ENCODE peak calls at places on chromosomes 13 and 19, in nine cellular contexts. E, U, B, Y, J, H, O, K and D are unnamed samples.

GRCh38 chr19:41328157-41328817 is 18.3 kb downstream of the CCDC97 start:
- DNase-seq in E (no peak), U (no peak), B (no peak), Y (peak; percentile 80), J (no peak), H (no peak), O (no peak), K (no peak), D (no peak)

GRCh38 chr19:37975596-37976515 is 68.8 kb downstream of the SIPA1L3 start:
- DNase-seq in E (no peak), U (no peak), B (no peak), Y (no peak), J (no peak), H (no peak), O (no peak), K (no peak), D (no peak)

GRCh38 chr19:9906475-9907087 is 29.7 kb downstream of the OLFM2 start:
- DNase-seq in E (no peak), U (no peak), B (no peak), Y (no peak), J (no peak), H (no peak), O (no peak), K (no peak), D (no peak)

GRCh38 chr13:76853481-76853880 is 32.7 kb downstream of the KCTD12 start:
- DNase-seq in E (no peak), U (no peak), B (no peak), Y (no peak), J (peak; percentile 33), H (no peak), O (no peak), K (no peak), D (peak; percentile 69)

GRCh38 chr13:107531816-107532215 is 683.5 kb downstream of the LIG4 start:
- DNase-seq in E (no peak), U (no peak), B (no peak), Y (peak; percentile 16), J (no peak), H (no peak), O (no peak), K (no peak), D (no peak)

GRCh38 chr19:16022251-16022650 is 54.0 kb upstream of the TPM4 start:
- DNase-seq in E (no peak), U (no peak), B (no peak), Y (no peak), J (no peak), H (no peak), O (no peak), K (no peak), D (no peak)

GRCh38 chr13:30851697-30852096 is 54.4 kb upstream of the MEDAG start:
- DNase-seq in E (no peak), U (no peak), B (no peak), Y (no peak), J (no peak), H (no peak), O (no peak), K (no peak), D (no peak)

GRCh38 chr13:76917096-76917495 is 30.9 kb upstream of the KCTD12 start:
- DNase-seq in E (no peak), U (no peak), B (no peak), Y (peak; percentile 34), J (no peak), H (peak; percentile 67), O (no peak), K (peak; percentile 64), D (peak; percentile 7)

GRCh38 chr19:12294308-12295158 is at the start of gene ZNF44:
- DNase-seq in E (peak; percentile 95), U (peak; percentile 96), B (peak; percentile 96), Y (peak; percentile 93), J (peak; percentile 92), H (peak; percentile 92), O (peak; percentile 93), K (peak; percentile 93), D (peak; percentile 95)

GRCh38 chr13:68099616-68100015 is 869.5 kb upstream of the PCDH9 start:
- DNase-seq in E (no peak), U (no peak), B (no peak), Y (peak; percentile 59), J (no peak), H (no peak), O (no peak), K (peak; percentile 43), D (no peak)

GRCh38 chr19:13817018-13817614 is 21.9 kb downstream of the ZSWIM4 start:
- DNase-seq in E (no peak), U (peak; percentile 72), B (no peak), Y (peak; percentile 49), J (no peak), H (no peak), O (no peak), K (no peak), D (no peak)

GRCh38 chr13:67792151-67792665 is 562.1 kb upstream of the PCDH9 start:
- DNase-seq in E (no peak), U (peak; percentile 43), B (no peak), Y (no peak), J (no peak), H (no peak), O (no peak), K (no peak), D (no peak)

GRCh38 chr19:2034729-2035589 is 16.1 kb downstream of the MKNK2 start:
- DNase-seq in E (peak; percentile 50), U (peak; percentile 54), B (peak; percentile 80), Y (peak; percentile 28), J (no peak), H (no peak), O (peak; percentile 58), K (peak; percentile 41), D (peak; percentile 28)

GRCh38 chr19:10388957-10389356 is 8.6 kb upstream of the TYK2 start:
- DNase-seq in E (peak; percentile 68), U (peak; percentile 72), B (peak; percentile 75), Y (peak; percentile 81), J (peak; percentile 69), H (peak; percentile 66), O (peak; percentile 62), K (peak; percentile 81), D (peak; percentile 76)

GRCh38 chr19:46785980-46786235 is 2.5 kb downstream of the SLC1A5 start:
- DNase-seq in E (no peak), U (no peak), B (no peak), Y (no peak), J (no peak), H (no peak), O (no peak), K (no peak), D (no peak)

GRCh38 chr19:11737964-11738745 is 591 bp downstream of the ZNF823 start:
- DNase-seq in E (peak; percentile 16), U (no peak), B (peak; percentile 38), Y (peak; percentile 48), J (peak; percentile 12), H (peak; percentile 14), O (peak; percentile 2), K (peak; percentile 4), D (peak; percentile 37)

GRCh38 chr19:7196721-7197168 is 97.5 kb downstream of the INSR start:
- DNase-seq in E (no peak), U (no peak), B (no peak), Y (no peak), J (no peak), H (peak; percentile 71), O (no peak), K (peak; percentile 52), D (no peak)

GRCh38 chr13:33524086-33524485 is 238.5 kb upstream of the STARD13 start:
- DNase-seq in E (no peak), U (no peak), B (no peak), Y (peak; percentile 41), J (peak; percentile 83), H (peak; percentile 90), O (no peak), K (peak; percentile 89), D (peak; percentile 92)

GRCh38 chr13:99056381-99057014 is 78.6 kb upstream of the DOCK9 start:
- DNase-seq in E (no peak), U (no peak), B (no peak), Y (no peak), J (no peak), H (no peak), O (no peak), K (peak; percentile 38), D (no peak)

GRCh38 chr19:16326401-16327130 is 1.9 kb downstream of the KLF2 start:
- DNase-seq in E (no peak), U (no peak), B (peak; percentile 64), Y (peak; percentile 47), J (no peak), H (peak; percentile 35), O (peak; percentile 31), K (no peak), D (peak; percentile 16)